ENCODE peak calls at places on chromosome 14, in five cellular contexts. R, E, Y, L and T are unnamed samples.

GRCh38 chr14:102646615-102647014 is 54.2 kb downstream of the RCOR1 start:
- DNase-seq in Y (no peak), E (no peak), L (no peak), R (no peak), T (no peak)

GRCh38 chr14:21090194-21090939 is 8.1 kb downstream of the ZNF219 start:
- DNase-seq in L (no peak), R (no peak), Y (peak), E (no peak), T (peak)

GRCh38 chr14:96039633-96040311 is 610 bp downstream of the C14orf132 start:
- DNase-seq in R (peak), E (peak), Y (peak), L (no peak), T (no peak)

GRCh38 chr14:64510825-64511679 is 6.5 kb downstream of the ZBTB1 start:
- DNase-seq in R (peak), E (peak), Y (no peak), L (no peak), T (peak)

GRCh38 chr14:23953464-23954278 is at the start of gene DHRS4:
- DNase-seq in R (peak), L (peak), Y (peak), E (peak), T (peak)

GRCh38 chr14:52111583-52111982 is 42.7 kb upstream of the NID2 start:
- DNase-seq in E (no peak), R (no peak), Y (no peak), L (peak), T (no peak)

GRCh38 chr14:24056800-24057184 is 5.0 kb downstream of the CARMIL3 start:
- DNase-seq in L (no peak), R (no peak), E (no peak), Y (no peak), T (peak)

GRCh38 chr14:56059054-56059453 is 59.2 kb upstream of the PELI2 start:
- DNase-seq in L (no peak), R (no peak), Y (no peak), E (no peak), T (no peak)

GRCh38 chr14:68230941-68231717 is 411.6 kb downstream of the RAD51B start:
- DNase-seq in E (no peak), Y (no peak), L (no peak), R (peak), T (no peak)

GRCh38 chr14:102255401-102256190 is 49.4 kb downstream of the MOK start:
- DNase-seq in R (no peak), L (peak), Y (no peak), E (no peak), T (no peak)

GRCh38 chr14:54650331-54651017 is 83.5 kb downstream of the SAMD4A start:
- DNase-seq in L (no peak), E (no peak), R (peak), Y (peak), T (no peak)

GRCh38 chr14:34233619-34234018 is 228.4 kb downstream of the SPTSSA start:
- DNase-seq in Y (no peak), R (no peak), L (no peak), E (no peak), T (no peak)

GRCh38 chr14:73761621-73762355 is 47.6 kb upstream of the PNMA1 start:
- DNase-seq in L (no peak), Y (no peak), R (no peak), E (peak), T (no peak)

GRCh38 chr14:92430686-92431085 is 82.9 kb upstream of the RIN3 start:
- DNase-seq in L (no peak), R (no peak), Y (no peak), E (no peak), T (no peak)

GRCh38 chr14:96091149-96091693 is 52.1 kb downstream of the C14orf132 start:
- DNase-seq in R (no peak), E (no peak), Y (no peak), L (no peak), T (no peak)

GRCh38 chr14:56953884-56954283 is 143.6 kb upstream of the OTX2 start:
- DNase-seq in E (no peak), Y (no peak), R (peak), L (no peak), T (no peak)

GRCh38 chr14:68784995-68785816 is 7.7 kb downstream of the ZFP36L1 start:
- DNase-seq in E (no peak), R (no peak), L (peak), Y (no peak), T (no peak)

GRCh38 chr14:62097072-62097471 is 334.9 kb downstream of the SNAPC1 start:
- DNase-seq in L (no peak), R (peak), E (no peak), Y (no peak), T (no peak)

GRCh38 chr14:99821519-99822165 is 28.4 kb downstream of the EML1 start:
- DNase-seq in L (no peak), R (no peak), Y (no peak), E (no peak), T (peak)

GRCh38 chr14:104805326-104805678 is 4.4 kb downstream of the ZBTB42 start:
- DNase-seq in R (no peak), Y (peak), L (no peak), E (no peak), T (no peak)

GRCh38 chr14:61460853-61461611 is 139.7 kb downstream of the PRKCH start:
- DNase-seq in E (no peak), Y (no peak), L (peak), R (no peak), T (no peak)

GRCh38 chr14:24339284-24340151 is at the start of gene RIPK3:
- DNase-seq in Y (peak), L (no peak), E (peak), R (no peak), T (peak)

GRCh38 chr14:89141862-89142261 is 275.2 kb downstream of the FOXN3 start:
- DNase-seq in E (no peak), L (no peak), Y (no peak), R (no peak), T (no peak)

GRCh38 chr14:76977793-76978730 is 50.4 kb downstream of the IRF2BPL start:
- DNase-seq in E (peak), Y (peak), R (no peak), L (no peak), T (peak)

GRCh38 chr14:24335461-24336146 is 733 bp upstream of the ADCY4 start:
- DNase-seq in R (no peak), L (no peak), E (no peak), Y (no peak), T (no peak)

GRCh38 chr14:67285876-67286452 is 44.7 kb downstream of the PALS1 start:
- DNase-seq in L (peak), R (peak), E (peak), Y (no peak), T (no peak)